ENCODE peak calls at places on chromosomes 7 and 10, in ten cellular contexts. U, G, O, D, C, B, Z, E, F and R are unnamed samples.

GRCh38 chr7:1028044-1028770 is 16.1 kb upstream of the GPR146 start:
- DNase-seq in C (peak), O (peak), E (peak), D (peak), G (peak), U (peak), F (peak), Z (peak), B (peak), R (peak)

GRCh38 chr7:155799514-155799913 is 12.7 kb downstream of the SHH start:
- DNase-seq in O (no peak), B (no peak), U (no peak), F (no peak), G (no peak), E (no peak), Z (no peak), D (no peak), C (peak), R (no peak)

GRCh38 chr7:15854841-15855576 is 168.5 kb upstream of the MEOX2 start:
- DNase-seq in O (no peak), B (no peak), G (no peak), E (no peak), D (no peak), U (no peak), C (no peak), F (no peak), Z (no peak), R (peak)

GRCh38 chr10:72275351-72276012 is 1.8 kb downstream of the DDIT4 start:
- DNase-seq in Z (no peak), G (peak), O (no peak), B (no peak), C (peak), U (no peak), D (no peak), E (peak), F (no peak), R (no peak)

GRCh38 chr10:43901302-43901701 is 252.6 kb upstream of the ZNF32 start:
- DNase-seq in U (no peak), E (peak), G (no peak), D (no peak), Z (no peak), O (no peak), F (no peak), C (no peak), B (peak), R (no peak)

GRCh38 chr10:13001041-13001886 is at the start of gene CCDC3:
- DNase-seq in D (peak), E (no peak), C (peak), B (no peak), G (peak), U (no peak), F (no peak), Z (no peak), O (peak), R (no peak)

GRCh38 chr10:3400368-3400767 is 227.8 kb upstream of the PITRM1 start:
- DNase-seq in E (peak), C (no peak), U (peak), O (no peak), Z (no peak), B (no peak), F (no peak), D (no peak), G (no peak), R (no peak)

GRCh38 chr7:91140286-91140685 is 123.9 kb upstream of the FZD1 start:
- DNase-seq in O (no peak), G (no peak), D (no peak), B (no peak), E (no peak), U (no peak), F (no peak), C (no peak), Z (no peak), R (no peak)

GRCh38 chr10:121216721-121217181 is 365.6 kb downstream of the WDR11 start:
- DNase-seq in D (no peak), E (no peak), O (no peak), F (no peak), Z (no peak), C (peak), B (no peak), U (no peak), G (no peak), R (no peak)

GRCh38 chr7:50342616-50343114 is 38.1 kb downstream of the IKZF1 start:
- DNase-seq in D (peak), G (no peak), U (no peak), O (no peak), E (no peak), Z (no peak), F (no peak), C (no peak), B (no peak), R (no peak)

GRCh38 chr10:57336339-57336738 is 931.4 kb downstream of the IPMK start:
- DNase-seq in O (no peak), U (no peak), F (no peak), Z (no peak), D (no peak), E (no peak), B (no peak), G (no peak), C (no peak), R (no peak)

GRCh38 chr7:55641811-55642210 is 69.5 kb upstream of the VOPP1 start:
- DNase-seq in B (peak), O (no peak), E (no peak), Z (peak), D (no peak), F (no peak), G (no peak), C (no peak), U (no peak), R (no peak)

DNA sequence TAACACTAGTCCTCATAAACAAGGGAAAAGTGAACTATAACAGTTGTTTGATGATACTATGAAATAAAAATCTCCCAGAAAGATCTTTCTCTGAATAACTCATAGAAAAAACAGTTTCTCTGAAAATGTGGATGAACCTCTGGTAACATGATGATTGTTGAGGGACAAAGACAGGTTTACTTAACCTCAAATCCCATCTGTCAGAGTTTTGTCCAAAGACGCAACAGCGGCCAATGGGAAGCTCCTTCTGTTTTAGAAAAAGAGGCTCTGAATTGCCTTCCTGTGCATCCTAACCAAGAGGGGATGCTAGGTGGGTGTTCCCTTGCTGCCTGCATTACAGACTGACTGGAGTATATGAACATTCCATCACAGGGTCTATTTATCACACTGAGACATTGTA is 8.9 kb upstream of the HYCC1 start:
- DNase-seq in D (no peak), E (no peak), O (no peak), U (no peak), C (no peak), Z (no peak), G (no peak), F (no peak), B (no peak), R (no peak)
- TF ChIP-seq CTCF in D (no peak), E (no peak), O (no peak), U (no peak), C (no peak), Z (no peak), G (no peak), F (no peak), B (no peak), R (no peak)

GRCh38 chr10:33270971-33271370 is 63.5 kb downstream of the NRP1 start:
- DNase-seq in B (no peak), F (no peak), C (no peak), E (no peak), O (no peak), U (no peak), D (no peak), G (no peak), Z (no peak), R (no peak)

GRCh38 chr10:33274096-33274785 is 60.2 kb downstream of the NRP1 start:
- DNase-seq in Z (no peak), D (peak), C (no peak), O (no peak), U (no peak), E (no peak), F (peak), B (peak), G (no peak), R (peak)

GRCh38 chr10:33276282-33276923 is 58.1 kb downstream of the NRP1 start:
- DNase-seq in E (no peak), C (no peak), O (no peak), F (no peak), G (no peak), U (no peak), D (no peak), Z (no peak), B (peak), R (no peak)

GRCh38 chr10:33271969-33272583 is 62.4 kb downstream of the NRP1 start:
- DNase-seq in U (no peak), O (no peak), E (no peak), C (no peak), Z (no peak), F (no peak), G (no peak), D (no peak), B (peak), R (no peak)

DNA sequence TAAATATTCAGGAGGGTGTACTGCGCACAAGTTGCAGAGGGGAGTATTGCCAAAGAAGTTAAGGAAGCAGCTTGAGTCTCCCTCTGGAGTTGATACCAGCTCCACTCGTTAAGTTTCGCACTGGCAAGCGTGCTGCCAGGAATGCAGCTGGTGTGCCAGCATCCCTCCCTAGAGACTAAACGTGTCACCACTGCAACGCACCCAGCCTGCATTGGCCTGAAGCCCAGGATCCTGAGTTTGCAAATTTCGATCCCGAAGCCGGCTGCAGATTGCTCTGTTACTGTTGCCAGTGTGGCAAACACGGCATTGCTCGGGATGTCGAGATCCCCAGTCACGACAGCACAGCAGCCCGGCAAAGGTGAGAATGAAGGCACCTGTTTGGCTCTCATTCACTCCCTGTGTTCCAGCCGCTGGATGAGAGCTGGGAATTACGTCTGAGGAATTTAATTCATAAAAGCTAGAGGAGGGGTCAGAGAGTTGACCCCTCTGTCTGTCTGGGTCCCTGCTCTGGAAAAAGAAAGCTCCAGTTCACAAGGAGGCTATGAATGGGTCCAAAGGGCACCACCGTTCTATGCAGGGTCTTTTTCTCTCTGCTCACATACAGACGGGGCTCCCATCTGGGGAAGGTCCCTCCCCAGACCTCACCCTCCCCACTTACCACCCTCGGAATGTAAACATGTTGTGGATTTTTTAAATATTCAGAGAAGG is 61.0 kb downstream of the NRP1 start:
- DNase-seq in F (peak), C (peak), B (peak), U (peak), G (peak), Z (no peak), O (peak), D (peak), E (peak), R (peak)
- TF ChIP-seq CTCF in F (peak), C (peak), B (no peak), U (peak), G (no peak), Z (no peak), O (peak), D (no peak), E (peak), R (peak)

GRCh38 chr7:119197172-119197871 is 972.8 kb downstream of the ANKRD7 start:
- DNase-seq in U (no peak), O (no peak), F (no peak), C (no peak), E (no peak), D (no peak), G (no peak), Z (peak), B (no peak), R (no peak)

GRCh38 chr7:119196183-119196582 is 971.7 kb downstream of the ANKRD7 start:
- DNase-seq in G (no peak), O (peak), B (no peak), C (no peak), U (no peak), E (no peak), D (no peak), F (no peak), Z (no peak), R (no peak)

DNA sequence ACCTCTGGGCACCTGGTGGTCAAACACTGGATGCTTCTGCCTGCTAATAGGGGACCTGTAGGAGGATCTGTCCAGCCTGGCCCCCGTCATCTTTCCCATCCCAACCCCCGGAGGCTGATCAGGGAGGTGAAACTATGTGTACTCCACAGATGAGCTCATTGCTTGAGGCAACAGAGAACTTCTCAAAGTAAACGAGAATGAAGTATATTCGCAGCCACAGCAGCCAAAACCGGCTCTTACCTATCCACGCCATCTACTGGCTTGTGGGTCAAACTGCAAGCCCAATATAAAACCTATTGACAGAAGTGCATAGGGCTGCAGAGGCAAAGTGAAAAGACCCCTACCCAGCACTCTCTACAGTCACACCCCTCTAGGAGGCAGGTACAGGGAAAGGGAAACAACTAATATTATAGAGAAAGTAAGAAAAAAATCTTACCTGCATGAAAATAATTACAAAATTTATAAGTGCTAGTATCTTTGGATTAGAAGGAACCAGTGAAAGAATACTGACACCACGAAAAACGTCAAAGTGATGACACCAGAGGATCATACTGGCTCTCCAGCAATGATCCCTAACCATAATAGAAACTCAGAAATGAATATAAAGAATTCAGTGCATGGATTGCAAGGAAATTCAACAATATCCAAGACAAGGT is 973.5 kb downstream of the ANKRD7 start:
- DNase-seq in U (no peak), C (peak), B (peak), D (peak), G (no peak), F (peak), Z (peak), O (peak), E (peak), R (peak)
- TF ChIP-seq CTCF in U (peak), C (peak), B (peak), D (peak), G (no peak), F (peak), Z (peak), O (peak), E (peak), R (peak)

GRCh38 chr10:1368772-1369171 is 312.6 kb downstream of the WDR37 start:
- DNase-seq in E (no peak), Z (no peak), O (peak), C (no peak), F (no peak), B (peak), G (no peak), U (no peak), D (peak), R (no peak)
- TF ChIP-seq CTCF in E (no peak), Z (peak), O (peak), C (peak), F (peak), B (no peak), G (no peak), U (no peak), D (peak), R (peak)

GRCh38 chr7:152025077-152025936 is at the start of gene GALNT11:
- DNase-seq in D (peak), U (peak), C (peak), Z (peak), O (peak), E (peak), B (peak), F (peak), G (peak), R (peak)

GRCh38 chr7:152030561-152030960 is 5.1 kb downstream of the GALNT11 start:
- DNase-seq in B (no peak), G (no peak), Z (no peak), D (no peak), U (no peak), F (no peak), C (no peak), E (no peak), O (no peak), R (no peak)

GRCh38 chr7:152025937-152026890 is 740 bp downstream of the GALNT11 start:
- DNase-seq in G (no peak), D (no peak), B (no peak), F (no peak), Z (no peak), E (no peak), C (no peak), U (no peak), O (no peak), R (no peak)
- TF ChIP-seq CTCF in G (no peak), D (peak), B (no peak), F (no peak), Z (no peak), E (no peak), C (no peak), U (no peak), O (no peak), R (peak)

GRCh38 chr10:78328592-78329404 is 295.1 kb downstream of the RPS24 start:
- DNase-seq in U (no peak), C (no peak), O (no peak), D (no peak), E (no peak), Z (no peak), B (no peak), G (no peak), F (no peak), R (no peak)

GRCh38 chr10:78332013-78332412 is 298.4 kb downstream of the RPS24 start:
- DNase-seq in Z (no peak), O (no peak), G (no peak), C (no peak), B (no peak), E (no peak), D (no peak), U (no peak), F (no peak), R (no peak)

GRCh38 chr10:78332699-78333098 is 299.0 kb downstream of the RPS24 start:
- DNase-seq in C (no peak), D (no peak), B (no peak), F (no peak), Z (no peak), O (no peak), E (no peak), G (no peak), U (no peak), R (no peak)

GRCh38 chr10:78331391-78331922 is 297.8 kb downstream of the RPS24 start:
- DNase-seq in E (peak), F (peak), D (peak), O (no peak), C (no peak), G (peak), Z (no peak), U (no peak), B (peak), R (peak)

GRCh38 chr10:78330884-78331283 is 297.2 kb downstream of the RPS24 start:
- DNase-seq in U (no peak), D (no peak), E (no peak), B (no peak), Z (no peak), C (no peak), G (no peak), O (no peak), F (no peak), R (no peak)
- TF ChIP-seq CTCF in U (no peak), D (no peak), E (no peak), B (no peak), Z (no peak), C (no peak), G (no peak), O (no peak), F (no peak), R (no peak)

GRCh38 chr10:97714401-97715258 is 1.1 kb downstream of the MARVELD1 start:
- DNase-seq in C (peak), G (peak), Z (no peak), U (no peak), B (peak), D (peak), E (peak), F (no peak), O (peak), R (peak)

GRCh38 chr10:97715259-97715874 is 1.8 kb downstream of the MARVELD1 start:
- DNase-seq in F (no peak), G (no peak), U (no peak), E (no peak), Z (no peak), C (no peak), O (no peak), D (peak), B (no peak), R (no peak)

GRCh38 chr10:97711640-97712267 is 1.8 kb upstream of the MARVELD1 start:
- DNase-seq in F (no peak), C (no peak), B (no peak), Z (no peak), G (no peak), D (no peak), E (no peak), O (no peak), U (no peak), R (no peak)

GRCh38 chr10:97713351-97713827 is at the start of gene MARVELD1:
- DNase-seq in U (peak), Z (no peak), D (peak), O (peak), E (peak), C (peak), B (peak), F (no peak), G (peak), R (peak)

DNA sequence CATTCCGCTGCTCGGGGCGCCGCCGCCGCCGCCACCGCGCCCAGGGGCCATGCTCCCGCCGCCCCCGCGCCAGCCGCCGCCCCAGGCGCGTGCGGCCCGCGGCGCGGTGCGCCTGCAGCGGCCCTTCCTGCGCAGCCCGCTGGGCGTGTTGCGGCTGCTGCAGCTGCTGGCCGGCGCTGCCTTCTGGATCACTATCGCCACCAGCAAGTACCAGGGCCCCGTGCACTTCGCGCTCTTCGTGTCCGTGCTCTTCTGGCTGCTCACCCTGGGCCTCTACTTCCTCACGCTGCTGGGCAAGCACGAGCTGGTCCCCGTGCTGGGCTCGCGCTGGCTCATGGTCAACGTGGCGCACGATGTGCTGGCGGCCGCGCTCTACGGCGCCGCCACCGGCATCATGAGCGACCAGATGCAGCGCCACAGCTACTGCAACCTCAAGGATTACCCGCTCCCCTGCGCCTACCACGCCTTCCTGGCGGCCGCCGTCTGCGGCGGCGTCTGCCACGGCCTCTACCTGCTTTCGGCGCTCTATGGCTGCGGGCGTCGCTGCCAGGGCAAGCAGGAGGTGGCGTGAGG is 384 bp downstream of the MARVELD1 start:
- DNase-seq in B (peak), D (peak), Z (peak), F (no peak), U (no peak), G (peak), C (peak), E (peak), O (peak), R (peak)
- TF ChIP-seq CTCF in B (peak), D (peak), Z (peak), F (peak), U (peak), G (peak), C (peak), E (peak), O (peak), R (peak)